ENCODE peak calls at places on chromosome 11, in eight cellular contexts. P is posterior cingulate gyrus; O is activated naive CD8-positive, alpha-beta T cell treated with anti-CD3 and anti-CD28 coated beads for 36 hours; G is NCI-H748 treated with DMSO at 0.1 percent for 48 hours; I is stimulated activated CD4-positive, alpha-beta T cell treated with anti-CD3 and anti-CD28 coated beads, Interleukin-1b, Interleukin-23, amount 100 ng/mL, for 4 hours; U is neural progenitor cell; C is brain microvascular endothelial cell; X is left lung. Z is an unnamed sample.
A peak's percentile ranks its signal among the peaks of the same experiment; 100 is the strongest.

GRCh38 chr11:43987384-43988039 is 45.1 kb downstream of the C11orf96 start:
- DNase-seq in P (peak; percentile 85), O (no peak), G (no peak), I (no peak), U (no peak), C (peak; percentile 65), X (peak; percentile 76), Z (peak; percentile 45)

GRCh38 chr11:132980721-132981120 is 551.6 kb downstream of the OPCML start:
- DNase-seq in P (no peak), O (no peak), G (peak; percentile 49), I (no peak), U (no peak), C (no peak), X (no peak), Z (no peak)

GRCh38 chr11:64934765-64935633 is 694 bp downstream of the GPHA2 start:
- DNase-seq in P (no peak), O (no peak), G (no peak), I (no peak), U (no peak), C (no peak), X (peak; percentile 64), Z (no peak)

GRCh38 chr11:110076388-110076965 is 16.7 kb upstream of the ZC3H12C start:
- DNase-seq in P (no peak), O (no peak), G (no peak), I (no peak), U (no peak), C (no peak), X (no peak), Z (no peak)

GRCh38 chr11:126212089-126212660 is 593 bp downstream of the FAM118B start:
- DNase-seq in P (no peak), O (no peak), G (no peak), I (no peak), U (peak; percentile 16), C (no peak), X (no peak), Z (no peak)

GRCh38 chr11:36744375-36745168 is 146.5 kb upstream of the RAG2 start:
- DNase-seq in P (peak; percentile 82), O (peak; percentile 57), G (no peak), I (peak; percentile 48), U (peak; percentile 85), C (peak; percentile 72), X (peak; percentile 81), Z (peak; percentile 77)

GRCh38 chr11:117387992-117388765 is 60.5 kb downstream of the CEP164 start:
- DNase-seq in P (peak; percentile 53), O (no peak), G (no peak), I (no peak), U (no peak), C (peak; percentile 9), X (no peak), Z (no peak)

GRCh38 chr11:31325162-31325561 is 44.4 kb downstream of the DCDC1 start:
- DNase-seq in P (no peak), O (no peak), G (no peak), I (no peak), U (no peak), C (peak; percentile 64), X (no peak), Z (no peak)

GRCh38 chr11:72754544-72755155 is 2.4 kb upstream of the ARAP1 start:
- DNase-seq in P (no peak), O (no peak), G (no peak), I (no peak), U (no peak), C (no peak), X (peak; percentile 76), Z (no peak)